ENCODE peak calls at places on chromosome 6, in five cellular contexts. One of them, this sample, is unnamed.
A peak's percentile ranks its signal among the peaks of the same experiment; 100 is the strongest.

GRCh38 chr6:131914967-131915751 is 36.0 kb downstream of the CCN2 start:
- DNase-seq in LHCN-M2: peak; percentile 88
- DNase-seq in IMR-90: peak; percentile 89
- DNase-seq in islet precursor cell: peak; percentile 71
- DNase-seq in renal cortical epithelial cell: peak; percentile 78
- DNase-seq in this sample: peak; percentile 61

GRCh38 chr6:21915707-21916399 is 322.3 kb downstream of the SOX4 start:
- DNase-seq in LHCN-M2: peak; percentile 65
- DNase-seq in IMR-90: peak; percentile 56
- DNase-seq in islet precursor cell: peak; percentile 68
- DNase-seq in renal cortical epithelial cell: peak; percentile 51
- DNase-seq in this sample: no peak

GRCh38 chr6:158283304-158284005 is 28.8 kb upstream of the TULP4 start:
- DNase-seq in LHCN-M2: no peak
- DNase-seq in IMR-90: peak; percentile 67
- DNase-seq in islet precursor cell: peak; percentile 68
- DNase-seq in renal cortical epithelial cell: no peak
- DNase-seq in this sample: peak; percentile 31

GRCh38 chr6:154555075-154555677 is 44.7 kb upstream of the CNKSR3 start:
- DNase-seq in LHCN-M2: peak; percentile 7
- DNase-seq in IMR-90: peak; percentile 8
- DNase-seq in islet precursor cell: peak; percentile 65
- DNase-seq in renal cortical epithelial cell: peak; percentile 100
- DNase-seq in this sample: no peak

GRCh38 chr6:26152226-26153101 is 65.2 kb downstream of the HFE start:
- DNase-seq in LHCN-M2: no peak
- DNase-seq in IMR-90: no peak
- DNase-seq in islet precursor cell: no peak
- DNase-seq in renal cortical epithelial cell: peak; percentile 65
- DNase-seq in this sample: no peak

GRCh38 chr6:164455835-164456234 is 853.6 kb downstream of the C6orf118 start:
- DNase-seq in LHCN-M2: no peak
- DNase-seq in IMR-90: no peak
- DNase-seq in islet precursor cell: no peak
- DNase-seq in renal cortical epithelial cell: no peak
- DNase-seq in this sample: no peak

GRCh38 chr6:35601331-35602132 is 87.2 kb downstream of the FKBP5 start:
- DNase-seq in LHCN-M2: peak; percentile 93
- DNase-seq in IMR-90: peak; percentile 93
- DNase-seq in islet precursor cell: no peak
- DNase-seq in renal cortical epithelial cell: peak; percentile 96
- DNase-seq in this sample: no peak

GRCh38 chr6:93731306-93731705 is 311.9 kb upstream of the EPHA7 start:
- DNase-seq in LHCN-M2: no peak
- DNase-seq in IMR-90: no peak
- DNase-seq in islet precursor cell: no peak
- DNase-seq in renal cortical epithelial cell: peak; percentile 1
- DNase-seq in this sample: no peak

GRCh38 chr6:36626636-36627035 is 32.5 kb downstream of the SRSF3 start:
- DNase-seq in LHCN-M2: no peak
- DNase-seq in IMR-90: no peak
- DNase-seq in islet precursor cell: no peak
- DNase-seq in renal cortical epithelial cell: no peak
- DNase-seq in this sample: no peak

GRCh38 chr6:83853968-83854501 is 875 bp downstream of the RIPPLY2 start:
- DNase-seq in LHCN-M2: no peak
- DNase-seq in IMR-90: no peak
- DNase-seq in islet precursor cell: no peak
- DNase-seq in renal cortical epithelial cell: no peak
- DNase-seq in this sample: peak; percentile 58

GRCh38 chr6:28814032-28814976 is 109.5 kb downstream of the TRIM27 start:
- DNase-seq in LHCN-M2: no peak
- DNase-seq in IMR-90: no peak
- DNase-seq in islet precursor cell: peak; percentile 64
- DNase-seq in renal cortical epithelial cell: no peak
- DNase-seq in this sample: no peak

GRCh38 chr6:104638841-104639290 is 220.9 kb downstream of the HACE1 start:
- DNase-seq in LHCN-M2: no peak
- DNase-seq in IMR-90: no peak
- DNase-seq in islet precursor cell: no peak
- DNase-seq in renal cortical epithelial cell: no peak
- DNase-seq in this sample: no peak

GRCh38 chr6:44072959-44073611 is 54.2 kb downstream of the MRPL14 start:
- DNase-seq in LHCN-M2: peak; percentile 91
- DNase-seq in IMR-90: peak; percentile 88
- DNase-seq in islet precursor cell: peak; percentile 91
- DNase-seq in renal cortical epithelial cell: peak; percentile 65
- DNase-seq in this sample: peak; percentile 95